ENCODE peak calls at places on chromosomes 3 and 15, in four cellular contexts. One of them, this sample, is unnamed.

GRCh38 chr3:20511863-20512262 is 325.9 kb upstream of the SGO1 start:
- DNase-seq in HCT116: no peak
- DNase-seq in HepG2: peak
- DNase-seq in SK-N-SH: peak
- DNase-seq in this sample: peak

GRCh38 chr3:179666436-179667035 is 13.7 kb downstream of the USP13 start:
- DNase-seq in SK-N-SH: peak
- DNase-seq in HCT116: no peak
- DNase-seq in HepG2: no peak
- DNase-seq in this sample: no peak

GRCh38 chr3:193640165-193640706 is 47.2 kb downstream of the OPA1 start:
- DNase-seq in HCT116: no peak
- DNase-seq in HepG2: no peak
- DNase-seq in SK-N-SH: no peak
- DNase-seq in this sample: no peak

GRCh38 chr15:63469190-63469589 is 35.2 kb upstream of the USP3 start:
- DNase-seq in HCT116: no peak
- DNase-seq in HepG2: no peak
- DNase-seq in SK-N-SH: no peak
- DNase-seq in this sample: no peak

GRCh38 chr3:71831599-71831998 is 46.7 kb upstream of the PROK2 start:
- DNase-seq in SK-N-SH: no peak
- DNase-seq in HepG2: no peak
- DNase-seq in HCT116: no peak
- DNase-seq in this sample: no peak

GRCh38 chr3:141328286-141329166 is 39.8 kb upstream of the ZBTB38 start:
- DNase-seq in SK-N-SH: no peak
- DNase-seq in HepG2: no peak
- DNase-seq in HCT116: no peak
- DNase-seq in this sample: no peak

GRCh38 chr3:143865302-143865701 is 17.0 kb upstream of the SLC9A9 start:
- DNase-seq in HCT116: no peak
- DNase-seq in HepG2: no peak
- DNase-seq in SK-N-SH: no peak
- DNase-seq in this sample: no peak

GRCh38 chr3:188230962-188231361 is 77.0 kb downstream of the LPP start:
- DNase-seq in HepG2: no peak
- DNase-seq in HCT116: peak
- DNase-seq in SK-N-SH: no peak
- DNase-seq in this sample: peak

GRCh38 chr15:26038693-26039092 is 175.6 kb upstream of the ATP10A start:
- DNase-seq in SK-N-SH: peak
- DNase-seq in HCT116: no peak
- DNase-seq in HepG2: no peak
- DNase-seq in this sample: no peak

GRCh38 chr15:95822946-95823345 is 507.6 kb upstream of the NR2F2 start:
- DNase-seq in SK-N-SH: no peak
- DNase-seq in HCT116: no peak
- DNase-seq in HepG2: no peak
- DNase-seq in this sample: no peak

GRCh38 chr3:10964537-10965167 is 27.9 kb upstream of the SLC6A1 start:
- DNase-seq in HepG2: no peak
- DNase-seq in HCT116: no peak
- DNase-seq in SK-N-SH: no peak
- DNase-seq in this sample: no peak

GRCh38 chr3:188037116-188037718 is 116.7 kb upstream of the LPP start:
- DNase-seq in HepG2: peak
- DNase-seq in SK-N-SH: no peak
- DNase-seq in HCT116: peak
- DNase-seq in this sample: no peak

GRCh38 chr3:10596746-10597448 is 91.5 kb upstream of the ATP2B2 start:
- DNase-seq in HepG2: no peak
- DNase-seq in HCT116: no peak
- DNase-seq in SK-N-SH: no peak
- DNase-seq in this sample: no peak

GRCh38 chr3:45123841-45124269 is 22.3 kb downstream of the CDCP1 start:
- DNase-seq in HCT116: peak
- DNase-seq in SK-N-SH: no peak
- DNase-seq in HepG2: no peak
- DNase-seq in this sample: peak

GRCh38 chr15:92810418-92811138 is 89.5 kb upstream of the CHD2 start:
- DNase-seq in HCT116: no peak
- DNase-seq in SK-N-SH: no peak
- DNase-seq in HepG2: no peak
- DNase-seq in this sample: no peak

GRCh38 chr3:8970971-8971589 is 7.8 kb upstream of the RAD18 start:
- DNase-seq in SK-N-SH: peak
- DNase-seq in HepG2: peak
- DNase-seq in HCT116: peak
- DNase-seq in this sample: peak

GRCh38 chr15:63030101-63030528 is 12.4 kb upstream of the TPM1 start:
- DNase-seq in SK-N-SH: no peak
- DNase-seq in HCT116: no peak
- DNase-seq in HepG2: no peak
- DNase-seq in this sample: no peak

GRCh38 chr3:185555101-185555501 is 2.7 kb upstream of the LIPH start:
- DNase-seq in SK-N-SH: no peak
- DNase-seq in HepG2: no peak
- DNase-seq in HCT116: no peak
- DNase-seq in this sample: no peak
- TF ChIP-seq SIN3A in SK-N-SH: no peak
- TF ChIP-seq SIN3A in HepG2: no peak
- TF ChIP-seq SIN3A in HCT116: no peak
- TF ChIP-seq SIN3A in this sample: no peak

DNA sequence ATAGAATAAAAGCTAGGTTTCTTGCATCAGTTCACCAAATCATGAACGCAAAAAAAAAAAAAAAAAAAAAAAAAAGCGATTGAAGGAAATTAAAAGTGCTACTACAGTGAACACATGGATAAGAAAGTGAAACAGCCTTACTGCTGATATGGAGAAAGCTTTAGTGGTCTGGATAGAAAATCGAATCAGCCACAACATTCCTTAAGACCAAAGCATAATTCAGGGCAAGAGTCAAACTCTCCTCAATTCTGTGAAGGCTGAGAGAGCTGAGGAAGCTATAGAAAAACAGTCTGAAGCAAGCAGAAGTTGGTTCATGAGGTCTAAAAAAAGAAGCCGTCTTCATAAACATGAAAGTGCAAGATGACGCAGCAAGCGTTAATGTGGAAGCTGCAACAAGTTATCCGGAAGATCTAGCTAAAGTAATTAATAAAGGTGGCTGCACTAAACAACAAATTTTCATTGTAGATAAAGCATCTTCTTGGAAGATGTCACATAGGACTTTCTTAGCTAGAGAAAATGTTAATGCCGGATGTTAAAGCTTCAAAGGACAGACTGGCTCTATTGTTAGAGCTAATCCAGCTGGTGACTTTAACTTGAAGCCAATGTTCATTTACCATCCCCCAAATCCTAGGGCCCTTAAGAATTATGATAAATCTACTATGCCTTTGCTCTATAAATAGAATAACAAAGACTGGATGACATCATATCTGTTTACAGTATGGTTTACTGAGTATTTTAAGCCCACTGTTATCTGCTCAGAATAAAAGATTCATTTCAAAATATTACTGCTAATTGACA is 19.2 kb downstream of the P3H2 start:
- DNase-seq in SK-N-SH: no peak
- DNase-seq in HepG2: no peak
- DNase-seq in HCT116: no peak
- DNase-seq in this sample: peak
- TF ChIP-seq SIN3A in SK-N-SH: no peak
- TF ChIP-seq SIN3A in HepG2: no peak
- TF ChIP-seq SIN3A in HCT116: no peak
- TF ChIP-seq SIN3A in this sample: no peak

DNA sequence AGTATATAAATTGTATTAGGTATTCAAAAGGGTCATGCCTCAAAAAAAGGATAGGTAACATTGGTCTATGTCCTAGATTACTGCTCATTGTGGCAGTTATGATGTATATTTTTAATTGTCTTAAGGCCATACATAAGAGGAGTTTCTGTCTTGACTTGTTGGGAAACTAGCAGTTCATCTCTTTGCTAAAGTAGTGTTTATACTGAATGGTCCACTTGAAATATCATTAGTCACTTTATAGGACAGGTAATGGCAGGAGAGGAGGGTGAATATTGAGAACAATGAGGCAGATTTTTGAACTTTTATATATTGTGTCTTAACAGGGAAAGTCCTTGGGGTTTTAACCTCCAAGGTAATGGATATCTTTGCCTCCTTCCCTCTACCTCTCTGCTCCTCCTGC is 58.4 kb downstream of the TP63 start:
- DNase-seq in HCT116: no peak
- DNase-seq in SK-N-SH: no peak
- DNase-seq in HepG2: no peak
- DNase-seq in this sample: no peak
- TF ChIP-seq SIN3A in HCT116: no peak
- TF ChIP-seq SIN3A in SK-N-SH: no peak
- TF ChIP-seq SIN3A in HepG2: no peak
- TF ChIP-seq SIN3A in this sample: no peak

GRCh38 chr3:53068176-53068575 is 22.3 kb upstream of the SFMBT1 start:
- DNase-seq in HCT116: no peak
- DNase-seq in HepG2: no peak
- DNase-seq in SK-N-SH: no peak
- DNase-seq in this sample: no peak

GRCh38 chr3:53065841-53066480 is 20.1 kb upstream of the SFMBT1 start:
- DNase-seq in HepG2: no peak
- DNase-seq in HCT116: no peak
- DNase-seq in SK-N-SH: no peak
- DNase-seq in this sample: no peak

GRCh38 chr3:53071882-53072431 is 26.1 kb upstream of the SFMBT1 start:
- DNase-seq in HepG2: no peak
- DNase-seq in HCT116: no peak
- DNase-seq in SK-N-SH: no peak
- DNase-seq in this sample: no peak

GRCh38 chr3:53069422-53070068 is 23.7 kb upstream of the SFMBT1 start:
- DNase-seq in HCT116: no peak
- DNase-seq in SK-N-SH: no peak
- DNase-seq in HepG2: no peak
- DNase-seq in this sample: no peak

DNA sequence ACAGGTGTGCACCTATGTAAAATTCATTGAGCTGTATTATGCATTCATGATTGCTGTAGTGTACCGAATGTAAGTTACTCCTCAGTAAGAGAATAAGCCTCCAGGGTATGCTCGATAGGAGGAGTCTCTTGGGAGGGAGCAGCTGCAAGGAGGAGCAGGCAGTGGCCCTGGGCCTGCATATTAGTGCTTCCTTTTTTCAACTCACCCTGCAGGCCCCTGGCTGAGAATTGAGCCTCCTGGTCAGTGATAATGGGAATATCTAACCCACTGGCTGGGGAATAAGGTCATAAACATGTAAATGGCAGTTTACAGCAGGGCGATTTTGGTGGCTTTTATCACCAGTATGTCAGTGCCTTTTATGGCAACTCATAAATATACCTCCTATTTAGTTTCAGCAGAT is 21.7 kb upstream of the SFMBT1 start:
- DNase-seq in SK-N-SH: no peak
- DNase-seq in HepG2: no peak
- DNase-seq in HCT116: no peak
- DNase-seq in this sample: no peak
- TF ChIP-seq SIN3A in SK-N-SH: no peak
- TF ChIP-seq SIN3A in HepG2: no peak
- TF ChIP-seq SIN3A in HCT116: no peak
- TF ChIP-seq SIN3A in this sample: no peak

DNA sequence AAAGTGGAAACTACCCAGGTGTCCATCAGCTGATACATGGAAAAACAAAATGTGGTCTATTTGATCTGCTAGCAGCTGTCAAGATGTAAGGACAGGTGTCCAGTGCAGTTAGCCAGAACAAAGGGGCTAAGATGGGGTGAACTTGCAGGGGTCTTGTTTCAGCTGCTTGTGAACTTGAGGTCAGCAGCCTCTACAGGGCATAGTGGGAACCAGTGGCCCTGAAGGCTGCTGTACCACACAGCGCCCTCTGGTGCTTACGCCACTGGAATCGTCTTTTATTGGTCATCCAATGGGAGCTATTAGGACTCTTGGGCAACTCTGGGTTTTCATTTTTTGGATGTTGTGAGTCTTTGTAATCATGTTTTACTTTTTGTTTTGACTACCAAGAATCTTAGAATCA is 62.2 kb upstream of the CTSH start:
- DNase-seq in SK-N-SH: peak
- DNase-seq in HepG2: peak
- DNase-seq in HCT116: peak
- DNase-seq in this sample: no peak
- TF ChIP-seq SIN3A in SK-N-SH: no peak
- TF ChIP-seq SIN3A in HepG2: no peak
- TF ChIP-seq SIN3A in HCT116: no peak
- TF ChIP-seq SIN3A in this sample: no peak

GRCh38 chr3:95280711-95281352 is 1218.0 kb downstream of the NSUN3 start:
- DNase-seq in HCT116: no peak
- DNase-seq in HepG2: no peak
- DNase-seq in SK-N-SH: no peak
- DNase-seq in this sample: no peak

GRCh38 chr3:95272791-95273190 is 1209.9 kb downstream of the NSUN3 start:
- DNase-seq in SK-N-SH: no peak
- DNase-seq in HCT116: no peak
- DNase-seq in HepG2: no peak
- DNase-seq in this sample: no peak

DNA sequence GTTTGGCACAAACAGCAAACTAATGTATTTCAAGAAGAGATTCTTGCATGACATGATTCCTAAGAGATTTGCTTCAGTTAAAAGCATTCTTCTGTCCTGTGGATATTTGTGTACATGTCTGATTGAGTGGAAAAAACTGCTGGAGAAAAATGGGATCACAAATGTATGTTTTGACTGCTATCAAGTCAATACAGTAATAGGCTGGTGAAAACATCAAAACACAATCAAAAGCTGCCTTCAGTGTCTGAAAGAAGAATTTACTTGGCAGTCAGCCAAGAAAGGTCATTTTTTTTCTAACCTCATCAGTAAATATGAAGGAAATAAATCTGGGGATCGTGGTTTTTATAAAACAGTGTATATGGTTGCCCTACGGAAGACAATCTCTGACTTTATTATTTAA is 1214.8 kb downstream of the NSUN3 start:
- DNase-seq in HCT116: no peak
- DNase-seq in SK-N-SH: no peak
- DNase-seq in HepG2: no peak
- DNase-seq in this sample: no peak
- TF ChIP-seq SIN3A in HCT116: no peak
- TF ChIP-seq SIN3A in SK-N-SH: no peak
- TF ChIP-seq SIN3A in HepG2: no peak
- TF ChIP-seq SIN3A in this sample: no peak

This sample was measured in Panc1.